ENCODE peak calls at places on chromosomes 1 and 21, in six cellular contexts. C is fibroblast of lung, S is brain microvascular endothelial cell, G is A549, I is HL-60, D is transverse colon. L is an unnamed sample.

GRCh38 chr1:86933051-86933450 is 18.6 kb downstream of the HS2ST1 start:
- DNase-seq in C (no peak), S (no peak), G (no peak), I (no peak), D (no peak), L (no peak)

GRCh38 chr1:239647964-239648632 is 261.7 kb downstream of the CHRM3 start:
- DNase-seq in C (no peak), S (no peak), G (no peak), I (no peak), D (no peak), L (no peak)

GRCh38 chr1:218259800-218260199 is 25.3 kb upstream of the RRP15 start:
- DNase-seq in C (no peak), S (no peak), G (peak; percentile 44), I (peak; percentile 5), D (no peak), L (no peak)

GRCh38 chr1:190494451-190494850 is 16.8 kb upstream of the BRINP3 start:
- DNase-seq in C (no peak), S (no peak), G (no peak), I (no peak), D (no peak), L (no peak)

GRCh38 chr1:221829327-221830011 is 87.6 kb upstream of the DUSP10 start:
- DNase-seq in C (peak; percentile 82), S (peak; percentile 99), G (peak; percentile 54), I (no peak), D (no peak), L (peak; percentile 85)

GRCh38 chr1:162305969-162306368 is 70.7 kb downstream of the SPATA46 start:
- DNase-seq in C (no peak), S (peak; percentile 43), G (peak; percentile 9), I (no peak), D (no peak), L (no peak)

GRCh38 chr21:35020902-35021301 is 28.2 kb downstream of the RUNX1 start:
- DNase-seq in C (no peak), S (no peak), G (no peak), I (no peak), D (no peak), L (no peak)

GRCh38 chr1:24318238-24318987 is 744 bp upstream of the GRHL3 start:
- DNase-seq in C (peak; percentile 73), S (no peak), G (no peak), I (no peak), D (no peak), L (no peak)

GRCh38 chr21:45695086-45695485 is 51.6 kb downstream of the PCBP3 start:
- DNase-seq in C (no peak), S (no peak), G (no peak), I (no peak), D (no peak), L (no peak)

GRCh38 chr1:174366946-174367345 is 80.8 kb upstream of the GPR52 start:
- DNase-seq in C (no peak), S (no peak), G (no peak), I (no peak), D (no peak), L (no peak)

DNA sequence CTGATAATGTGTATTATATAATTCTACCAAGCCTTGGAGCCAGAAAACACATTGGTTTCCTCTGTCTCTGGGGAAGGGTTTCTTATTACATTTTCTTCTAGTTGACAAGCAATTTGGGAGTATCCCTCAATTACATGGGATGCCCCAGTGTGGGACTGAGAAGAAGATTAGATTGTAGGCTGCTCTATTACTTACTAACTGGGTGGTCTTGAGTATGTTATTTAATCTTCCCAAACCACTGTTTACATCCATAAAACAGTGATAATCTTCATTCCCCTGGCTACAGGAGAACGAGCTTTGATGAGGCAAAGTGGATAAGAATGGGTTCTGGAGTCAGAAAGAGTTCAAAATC is 105.8 kb downstream of the TSEN15 start:
- DNase-seq in C (no peak), S (no peak), G (no peak), I (no peak), D (no peak), L (no peak)
- H3K4me3 ChIP-seq in C (no peak overlapping the region), S (no peak overlapping the region), G (no peak overlapping the region), I (no peak overlapping the region), D (no peak overlapping the region), L (no peak overlapping the region)

GRCh38 chr1:210250998-210251679 is 18.5 kb downstream of the SERTAD4 start:
- DNase-seq in C (no peak), S (no peak), G (peak; percentile 33), I (no peak), D (peak; percentile 52), L (no peak)
- H3K4me3 ChIP-seq in C (no peak overlapping the region), S (peak overlapping the region; percentile 52), G (peak overlapping the region; percentile 48), I (no peak overlapping the region), D (peak overlapping the region; percentile 43), L (peak overlapping the region; percentile 48)

GRCh38 chr1:201551877-201552731 is 13.2 kb downstream of the NAV1 start:
- DNase-seq in C (peak; percentile 73), S (peak; percentile 70), G (peak; percentile 69), I (peak; percentile 28), D (no peak), L (no peak)
- H3K4me3 ChIP-seq in C (no peak overlapping the region), S (no peak overlapping the region), G (no peak overlapping the region), I (no peak overlapping the region), D (no peak overlapping the region), L (no peak overlapping the region)

GRCh38 chr1:45216861-45217260 is 10.5 kb upstream of the ZSWIM5 start:
- DNase-seq in C (no peak), S (no peak), G (no peak), I (no peak), D (no peak), L (no peak)
- H3K4me3 ChIP-seq in C (no peak overlapping the region), S (no peak overlapping the region), G (no peak overlapping the region), I (no peak overlapping the region), D (no peak overlapping the region), L (no peak overlapping the region)

DNA sequence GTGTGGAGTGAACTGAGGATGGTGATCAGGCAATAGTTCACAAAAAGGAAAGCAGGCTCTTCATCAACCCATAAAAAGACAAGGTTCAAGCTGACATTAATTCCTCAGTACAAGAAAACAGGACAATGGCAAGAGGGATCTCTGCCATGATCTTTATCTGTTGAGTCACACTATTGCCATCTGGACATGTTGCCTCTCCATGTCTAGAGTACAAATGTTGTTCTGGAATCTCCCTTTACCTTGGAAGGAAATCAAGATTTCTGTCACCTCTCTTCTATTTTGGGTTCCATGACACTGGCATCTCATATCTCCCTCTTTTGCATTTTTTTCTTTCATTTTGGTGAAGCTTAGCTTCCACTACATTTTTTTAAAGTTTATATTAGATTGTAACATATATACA is 329.1 kb downstream of the USP25 start:
- DNase-seq in C (no peak), S (no peak), G (no peak), I (no peak), D (no peak), L (no peak)
- H3K4me3 ChIP-seq in C (no peak overlapping the region), S (no peak overlapping the region), G (no peak overlapping the region), I (no peak overlapping the region), D (no peak overlapping the region), L (no peak overlapping the region)

DNA sequence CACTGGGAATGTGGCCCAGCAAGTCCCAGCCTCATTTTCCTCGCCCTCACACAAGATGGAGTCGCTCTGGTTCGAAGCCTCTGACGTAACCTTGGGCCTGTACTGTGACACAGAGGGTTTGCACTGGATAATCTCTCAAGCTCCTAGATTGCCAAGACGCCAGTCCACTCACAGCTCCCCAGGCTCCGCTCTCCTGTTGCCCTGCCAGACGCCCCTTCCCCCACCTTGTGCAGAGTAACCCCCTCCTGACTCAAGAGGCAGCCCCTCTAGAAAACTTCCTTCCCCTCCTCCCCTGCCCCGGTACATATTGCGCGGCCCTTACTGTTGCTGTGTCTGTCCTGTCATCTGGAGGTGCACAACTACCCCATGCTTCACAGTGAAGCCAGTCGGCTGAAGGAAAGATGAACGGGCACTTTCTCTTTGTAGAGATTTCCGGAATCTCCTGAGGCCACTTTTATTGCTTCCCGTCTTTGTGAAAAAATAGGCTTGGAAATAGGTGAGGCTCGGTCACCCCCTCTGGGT is 996 bp upstream of the KIAA1614 start:
- DNase-seq in C (peak; percentile 39), S (no peak), G (no peak), I (no peak), D (no peak), L (no peak)
- H3K4me3 ChIP-seq in C (peak overlapping the region; percentile 73), S (peak overlapping the region; percentile 64), G (no peak overlapping the region), I (peak overlapping the region; percentile 37), D (peak overlapping the region; percentile 46), L (peak overlapping the region; percentile 44)

GRCh38 chr1:16072616-16073484 is 601 bp downstream of the FAM131C start:
- DNase-seq in C (no peak), S (no peak), G (no peak), I (no peak), D (no peak), L (no peak)
- H3K4me3 ChIP-seq in C (peak overlapping the region; percentile 14), S (peak overlapping the region; percentile 43), G (peak overlapping the region; percentile 90), I (no peak overlapping the region), D (peak overlapping the region; percentile 33), L (peak overlapping the region; percentile 40)